ENCODE peak calls at places on chromosomes 6 and 20, in six cellular contexts. One of them, this sample, is unnamed.

GRCh38 chr6:39247667-39248194 is 18.5 kb upstream of the KCNK5 start:
- DNase-seq in lower lobe of right lung: no peak
- DNase-seq in cardiac muscle cell: no peak
- DNase-seq in MM.1S: peak
- DNase-seq in breast epithelium: no peak
- DNase-seq in psoas muscle: no peak
- DNase-seq in this sample: no peak

GRCh38 chr6:26020983-26021349 is 58.4 kb downstream of the TRIM38 start:
- DNase-seq in lower lobe of right lung: peak
- DNase-seq in cardiac muscle cell: peak
- DNase-seq in MM.1S: no peak
- DNase-seq in breast epithelium: peak
- DNase-seq in psoas muscle: peak
- DNase-seq in this sample: peak

GRCh38 chr20:8656335-8656734 is 412.6 kb upstream of the PLCB4 start:
- DNase-seq in lower lobe of right lung: no peak
- DNase-seq in cardiac muscle cell: peak
- DNase-seq in MM.1S: no peak
- DNase-seq in breast epithelium: no peak
- DNase-seq in psoas muscle: no peak
- DNase-seq in this sample: no peak

GRCh38 chr20:45109634-45110033 is 5.3 kb downstream of the WFDC5 start:
- DNase-seq in lower lobe of right lung: no peak
- DNase-seq in cardiac muscle cell: no peak
- DNase-seq in MM.1S: no peak
- DNase-seq in breast epithelium: no peak
- DNase-seq in psoas muscle: no peak
- DNase-seq in this sample: no peak

GRCh38 chr6:11972806-11973205 is 39.3 kb upstream of the HIVEP1 start:
- DNase-seq in lower lobe of right lung: no peak
- DNase-seq in cardiac muscle cell: no peak
- DNase-seq in MM.1S: no peak
- DNase-seq in breast epithelium: no peak
- DNase-seq in psoas muscle: no peak
- DNase-seq in this sample: no peak

GRCh38 chr6:46674410-46674809 is 13.3 kb upstream of the TDRD6 start:
- DNase-seq in lower lobe of right lung: no peak
- DNase-seq in cardiac muscle cell: no peak
- DNase-seq in MM.1S: no peak
- DNase-seq in breast epithelium: no peak
- DNase-seq in psoas muscle: no peak
- DNase-seq in this sample: no peak

GRCh38 chr6:97129111-97129510 is 153.9 kb downstream of the MMS22L start:
- DNase-seq in lower lobe of right lung: no peak
- DNase-seq in cardiac muscle cell: peak
- DNase-seq in MM.1S: no peak
- DNase-seq in breast epithelium: no peak
- DNase-seq in psoas muscle: no peak
- DNase-seq in this sample: no peak

GRCh38 chr6:87660226-87660886 is 41.7 kb downstream of the AKIRIN2 start:
- DNase-seq in lower lobe of right lung: no peak
- DNase-seq in cardiac muscle cell: peak
- DNase-seq in MM.1S: no peak
- DNase-seq in breast epithelium: no peak
- DNase-seq in psoas muscle: peak
- DNase-seq in this sample: no peak

GRCh38 chr6:1535295-1535694 is 74.4 kb upstream of the FOXC1 start:
- DNase-seq in lower lobe of right lung: no peak
- DNase-seq in cardiac muscle cell: no peak
- DNase-seq in MM.1S: no peak
- DNase-seq in breast epithelium: no peak
- DNase-seq in psoas muscle: no peak
- DNase-seq in this sample: no peak

GRCh38 chr20:1274485-1275313 is 8.6 kb downstream of the SNPH start:
- DNase-seq in lower lobe of right lung: no peak
- DNase-seq in cardiac muscle cell: no peak
- DNase-seq in MM.1S: no peak
- DNase-seq in breast epithelium: no peak
- DNase-seq in psoas muscle: no peak
- DNase-seq in this sample: no peak

GRCh38 chr6:100175814-100176275 is 181.8 kb upstream of the MCHR2 start:
- DNase-seq in lower lobe of right lung: no peak
- DNase-seq in cardiac muscle cell: peak
- DNase-seq in MM.1S: no peak
- DNase-seq in breast epithelium: no peak
- DNase-seq in psoas muscle: no peak
- DNase-seq in this sample: no peak

GRCh38 chr20:57742506-57743180 is 32.8 kb upstream of the PMEPA1 start:
- DNase-seq in lower lobe of right lung: no peak
- DNase-seq in cardiac muscle cell: no peak
- DNase-seq in MM.1S: no peak
- DNase-seq in breast epithelium: no peak
- DNase-seq in psoas muscle: no peak
- DNase-seq in this sample: no peak

GRCh38 chr6:10373642-10374359 is 41.1 kb downstream of the TFAP2A start:
- DNase-seq in lower lobe of right lung: no peak
- DNase-seq in cardiac muscle cell: no peak
- DNase-seq in MM.1S: no peak
- DNase-seq in breast epithelium: no peak
- DNase-seq in psoas muscle: no peak
- DNase-seq in this sample: no peak

GRCh38 chr6:84867521-84867920 is 103.1 kb upstream of the TBX18 start:
- DNase-seq in lower lobe of right lung: no peak
- DNase-seq in cardiac muscle cell: peak
- DNase-seq in MM.1S: no peak
- DNase-seq in breast epithelium: no peak
- DNase-seq in psoas muscle: no peak
- DNase-seq in this sample: no peak

GRCh38 chr6:151052021-151052646 is 186.6 kb downstream of the MTHFD1L start:
- DNase-seq in lower lobe of right lung: no peak
- DNase-seq in cardiac muscle cell: no peak
- DNase-seq in MM.1S: no peak
- DNase-seq in breast epithelium: peak
- DNase-seq in psoas muscle: no peak
- DNase-seq in this sample: peak

GRCh38 chr6:157812425-157813171 is 10.4 kb upstream of the SNX9 start:
- DNase-seq in lower lobe of right lung: no peak
- DNase-seq in cardiac muscle cell: no peak
- DNase-seq in MM.1S: no peak
- DNase-seq in breast epithelium: no peak
- DNase-seq in psoas muscle: no peak
- DNase-seq in this sample: no peak

GRCh38 chr6:157813191-157813590 is 9.9 kb upstream of the SNX9 start:
- DNase-seq in lower lobe of right lung: no peak
- DNase-seq in cardiac muscle cell: peak
- DNase-seq in MM.1S: no peak
- DNase-seq in breast epithelium: peak
- DNase-seq in psoas muscle: no peak
- DNase-seq in this sample: no peak

GRCh38 chr6:157814883-157815282 is 8.2 kb upstream of the SNX9 start:
- DNase-seq in lower lobe of right lung: no peak
- DNase-seq in cardiac muscle cell: no peak
- DNase-seq in MM.1S: peak
- DNase-seq in breast epithelium: no peak
- DNase-seq in psoas muscle: no peak
- DNase-seq in this sample: no peak

GRCh38 chr6:157811476-157812173 is 11.4 kb upstream of the SNX9 start:
- DNase-seq in lower lobe of right lung: no peak
- DNase-seq in cardiac muscle cell: no peak
- DNase-seq in MM.1S: no peak
- DNase-seq in breast epithelium: no peak
- DNase-seq in psoas muscle: no peak
- DNase-seq in this sample: no peak

GRCh38 chr6:157813757-157814455 is 9.1 kb upstream of the SNX9 start:
- DNase-seq in lower lobe of right lung: no peak
- DNase-seq in cardiac muscle cell: peak
- DNase-seq in MM.1S: no peak
- DNase-seq in breast epithelium: no peak
- DNase-seq in psoas muscle: no peak
- DNase-seq in this sample: no peak
- H3K27ac ChIP-seq in lower lobe of right lung: peak
- H3K27ac ChIP-seq in cardiac muscle cell: no peak
- H3K27ac ChIP-seq in MM.1S: no peak
- H3K27ac ChIP-seq in breast epithelium: peak
- H3K27ac ChIP-seq in psoas muscle: peak
- H3K27ac ChIP-seq in this sample: peak

GRCh38 chr20:5710551-5710950 is 39.6 kb upstream of the SHLD1 start:
- DNase-seq in lower lobe of right lung: no peak
- DNase-seq in cardiac muscle cell: no peak
- DNase-seq in MM.1S: no peak
- DNase-seq in breast epithelium: no peak
- DNase-seq in psoas muscle: no peak
- DNase-seq in this sample: no peak

GRCh38 chr20:5716953-5717352 is 33.2 kb upstream of the SHLD1 start:
- DNase-seq in lower lobe of right lung: no peak
- DNase-seq in cardiac muscle cell: no peak
- DNase-seq in MM.1S: no peak
- DNase-seq in breast epithelium: no peak
- DNase-seq in psoas muscle: no peak
- DNase-seq in this sample: no peak

GRCh38 chr20:5715068-5715841 is 34.9 kb upstream of the SHLD1 start:
- DNase-seq in lower lobe of right lung: no peak
- DNase-seq in cardiac muscle cell: no peak
- DNase-seq in MM.1S: no peak
- DNase-seq in breast epithelium: no peak
- DNase-seq in psoas muscle: no peak
- DNase-seq in this sample: no peak

GRCh38 chr20:5718896-5719595 is 31.2 kb upstream of the SHLD1 start:
- DNase-seq in lower lobe of right lung: no peak
- DNase-seq in cardiac muscle cell: no peak
- DNase-seq in MM.1S: no peak
- DNase-seq in breast epithelium: peak
- DNase-seq in psoas muscle: peak
- DNase-seq in this sample: no peak

GRCh38 chr20:5714261-5715041 is 35.8 kb upstream of the SHLD1 start:
- DNase-seq in lower lobe of right lung: no peak
- DNase-seq in cardiac muscle cell: peak
- DNase-seq in MM.1S: peak
- DNase-seq in breast epithelium: peak
- DNase-seq in psoas muscle: no peak
- DNase-seq in this sample: no peak
- H3K27ac ChIP-seq in lower lobe of right lung: no peak
- H3K27ac ChIP-seq in cardiac muscle cell: no peak
- H3K27ac ChIP-seq in MM.1S: no peak
- H3K27ac ChIP-seq in breast epithelium: peak
- H3K27ac ChIP-seq in psoas muscle: no peak
- H3K27ac ChIP-seq in this sample: peak

DNA sequence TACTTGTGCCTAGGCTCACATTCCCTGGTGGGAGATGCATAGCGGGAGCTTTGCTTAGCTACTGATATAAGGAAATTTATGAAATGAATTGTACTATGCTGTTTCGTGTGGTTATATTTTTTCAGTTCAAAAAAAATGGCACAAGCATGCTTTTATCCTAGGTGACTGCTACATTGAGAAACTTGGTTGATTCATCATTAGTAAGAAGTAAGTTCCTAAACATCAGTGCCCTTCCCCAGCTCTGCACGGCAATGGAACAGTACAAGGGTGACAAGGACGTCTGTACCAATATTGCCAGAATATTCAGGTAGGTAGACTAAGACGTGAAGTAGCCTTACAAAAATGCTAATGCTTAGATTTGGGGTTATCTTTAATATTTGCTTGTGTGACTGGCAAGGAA is 79.7 kb downstream of the ARMC2 start:
- DNase-seq in lower lobe of right lung: no peak
- DNase-seq in cardiac muscle cell: no peak
- DNase-seq in MM.1S: no peak
- DNase-seq in breast epithelium: no peak
- DNase-seq in psoas muscle: no peak
- DNase-seq in this sample: no peak
- H3K27ac ChIP-seq in lower lobe of right lung: no peak
- H3K27ac ChIP-seq in cardiac muscle cell: no peak
- H3K27ac ChIP-seq in MM.1S: no peak
- H3K27ac ChIP-seq in breast epithelium: no peak
- H3K27ac ChIP-seq in psoas muscle: no peak
- H3K27ac ChIP-seq in this sample: no peak

GRCh38 chr20:32830437-32830836 is 10.7 kb downstream of the MAPRE1 start:
- DNase-seq in lower lobe of right lung: no peak
- DNase-seq in cardiac muscle cell: peak
- DNase-seq in MM.1S: no peak
- DNase-seq in breast epithelium: no peak
- DNase-seq in psoas muscle: no peak
- DNase-seq in this sample: no peak
- H3K27ac ChIP-seq in lower lobe of right lung: peak
- H3K27ac ChIP-seq in cardiac muscle cell: peak
- H3K27ac ChIP-seq in MM.1S: no peak
- H3K27ac ChIP-seq in breast epithelium: peak
- H3K27ac ChIP-seq in psoas muscle: peak
- H3K27ac ChIP-seq in this sample: peak

DNA sequence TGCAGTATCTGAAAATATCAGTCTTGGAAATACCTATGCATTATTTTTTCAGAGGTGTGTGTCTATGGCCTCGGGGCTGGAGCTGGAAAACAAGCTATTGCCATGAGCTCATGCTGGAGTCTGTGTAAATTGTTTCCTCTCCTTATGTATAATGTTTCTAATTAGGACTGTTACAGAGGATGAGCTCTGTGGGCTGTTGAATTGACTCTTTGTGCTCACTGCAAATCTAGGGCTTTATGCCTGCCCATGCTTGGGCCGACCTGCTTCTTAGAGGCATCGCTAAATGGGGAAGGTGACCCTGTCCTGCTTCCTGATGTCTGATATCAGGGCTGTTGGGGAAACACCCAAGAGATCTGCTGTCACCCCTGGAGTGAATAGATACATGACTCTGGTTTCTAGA is 80.8 kb upstream of the SLC22A16 start:
- DNase-seq in lower lobe of right lung: no peak
- DNase-seq in cardiac muscle cell: no peak
- DNase-seq in MM.1S: no peak
- DNase-seq in breast epithelium: no peak
- DNase-seq in psoas muscle: no peak
- DNase-seq in this sample: no peak
- H3K27ac ChIP-seq in lower lobe of right lung: no peak
- H3K27ac ChIP-seq in cardiac muscle cell: no peak
- H3K27ac ChIP-seq in MM.1S: no peak
- H3K27ac ChIP-seq in breast epithelium: peak
- H3K27ac ChIP-seq in psoas muscle: no peak
- H3K27ac ChIP-seq in this sample: no peak

This sample was measured in right atrium auricular region.